ENCODE peak calls at places on chromosomes 2 and 18, in five cellular contexts. H is gastrocnemius medialis, R is spleen, O is K562, M is esophagus squamous epithelium. D is an unnamed sample.

GRCh38 chr18:478679-479078 is 21.8 kb downstream of the COLEC12 start:
- DNase-seq in M (no peak), O (peak), H (no peak), R (no peak), D (no peak)

GRCh38 chr2:181948227-181948626 is 37.4 kb upstream of the PPP1R1C start:
- DNase-seq in O (no peak), R (no peak), M (no peak), H (no peak), D (no peak)

GRCh38 chr2:1283020-1283801 is 130.1 kb upstream of the TPO start:
- DNase-seq in H (no peak), M (no peak), R (no peak), O (no peak), D (no peak)

GRCh38 chr2:235639885-235640284 is 146.0 kb downstream of the AGAP1 start:
- DNase-seq in H (no peak), M (no peak), R (no peak), O (no peak), D (no peak)

GRCh38 chr2:73103018-73103542 is 9.7 kb downstream of the RAB11FIP5 start:
- DNase-seq in H (no peak), M (no peak), O (no peak), R (no peak), D (no peak)

GRCh38 chr2:236866542-236867340 is 218.9 kb upstream of the COPS8 start:
- DNase-seq in M (no peak), R (no peak), O (no peak), H (no peak), D (peak)

GRCh38 chr2:61966087-61966727 is 60.7 kb downstream of the COMMD1 start:
- DNase-seq in H (no peak), O (no peak), M (no peak), R (no peak), D (no peak)

GRCh38 chr2:47070920-47071824 is 83.9 kb downstream of the STPG4 start:
- DNase-seq in M (no peak), H (peak), O (no peak), R (no peak), D (peak)

GRCh38 chr18:50970006-50970405 is 2.2 kb downstream of the ELAC1 start:
- DNase-seq in R (no peak), M (no peak), O (no peak), H (peak), D (no peak)

GRCh38 chr2:230413465-230413864 is 2.5 kb upstream of the SP100 start:
- DNase-seq in M (no peak), O (no peak), H (no peak), R (no peak), D (no peak)

GRCh38 chr2:219297766-219298456 is 11.3 kb downstream of the PTPRN start:
- DNase-seq in M (no peak), O (no peak), H (no peak), R (peak), D (no peak)

GRCh38 chr2:213640742-213641425 is 356.6 kb downstream of the SPAG16 start:
- DNase-seq in M (no peak), R (no peak), H (no peak), O (no peak), D (peak)

GRCh38 chr2:67641709-67642397 is 244.7 kb downstream of the ETAA1 start:
- DNase-seq in M (no peak), O (no peak), R (no peak), H (peak), D (no peak)

GRCh38 chr18:7824970-7825369 is 257.9 kb downstream of the PTPRM start:
- DNase-seq in M (no peak), O (no peak), R (no peak), H (no peak), D (no peak)

GRCh38 chr2:26184555-26185303 is 11.8 kb downstream of the GAREM2 start:
- DNase-seq in H (no peak), O (peak), R (peak), M (no peak), D (no peak)

GRCh38 chr2:240469747-240470146 is 34.3 kb downstream of the GPC1 start:
- DNase-seq in H (no peak), M (no peak), R (peak), O (no peak), D (no peak)

GRCh38 chr18:31325051-31325450 is 7.1 kb downstream of the DSG1 start:
- DNase-seq in R (no peak), M (no peak), H (no peak), O (no peak), D (no peak)

GRCh38 chr18:48098007-48098406 is 167.5 kb upstream of the SMAD2 start:
- DNase-seq in O (no peak), H (no peak), M (no peak), R (no peak), D (no peak)

GRCh38 chr2:237271698-237272097 is 142.3 kb downstream of the COL6A3 start:
- DNase-seq in O (no peak), H (no peak), M (no peak), R (no peak), D (no peak)

GRCh38 chr2:898319-898718 is 52.3 kb upstream of the SNTG2 start:
- DNase-seq in O (peak), M (no peak), H (no peak), R (no peak), D (no peak)

GRCh38 chr18:35161934-35162333 is 78.9 kb upstream of the ZNF397 start:
- DNase-seq in O (no peak), M (no peak), R (no peak), H (no peak), D (no peak)

GRCh38 chr18:50879302-50880107 is 587 bp downstream of the ME2 start:
- DNase-seq in H (no peak), M (no peak), O (peak), R (no peak), D (peak)

GRCh38 chr2:236180831-236181453 is 12.8 kb upstream of the GBX2 start:
- DNase-seq in M (no peak), H (no peak), O (peak), R (no peak), D (peak)

GRCh38 chr2:219701847-219702634 is 74.6 kb downstream of the SLC4A3 start:
- DNase-seq in R (no peak), O (no peak), H (peak), M (no peak), D (no peak)

GRCh38 chr18:27202771-27203170 is 17.7 kb upstream of the CHST9 start:
- DNase-seq in R (no peak), M (no peak), O (no peak), H (no peak), D (no peak)

GRCh38 chr2:112629224-112629623 is 16.5 kb upstream of the SLC20A1 start:
- DNase-seq in M (no peak), O (no peak), R (no peak), H (no peak), D (no peak)

GRCh38 chr2:71995067-71995665 is 152.5 kb downstream of the CYP26B1 start:
- DNase-seq in O (peak), M (no peak), H (no peak), R (no peak), D (no peak)

GRCh38 chr2:55992465-55992864 is 68.9 kb upstream of the EFEMP1 start:
- DNase-seq in O (no peak), M (no peak), H (no peak), R (no peak), D (peak)

GRCh38 chr18:79518683-79519128 is 123.0 kb downstream of the NFATC1 start:
- DNase-seq in M (no peak), H (no peak), R (peak), O (no peak), D (no peak)

GRCh38 chr2:227780981-227781630 is 32.5 kb upstream of the CCL20 start:
- DNase-seq in R (no peak), O (no peak), M (no peak), H (no peak), D (no peak)

GRCh38 chr2:128310094-128310716 is 8.5 kb downstream of the HS6ST1 start:
- DNase-seq in O (no peak), M (no peak), R (peak), H (no peak), D (no peak)

GRCh38 chr2:107534926-107535325 is 291.8 kb upstream of the RGPD4 start:
- DNase-seq in M (no peak), O (no peak), H (no peak), R (no peak), D (no peak)

GRCh38 chr2:99960724-99961566 is 181.4 kb downstream of the AFF3 start:
- DNase-seq in R (no peak), H (no peak), M (no peak), O (no peak), D (no peak)

GRCh38 chr2:168118733-168119518 is 128.5 kb downstream of the STK39 start:
- DNase-seq in H (no peak), O (peak), R (no peak), M (no peak), D (no peak)

GRCh38 chr18:28432350-28432749 is 255.4 kb upstream of the CDH2 start:
- DNase-seq in O (no peak), H (no peak), R (no peak), M (no peak), D (no peak)

GRCh38 chr18:48832961-48833700 is 117.6 kb downstream of the SMAD7 start:
- DNase-seq in O (no peak), M (no peak), R (peak), H (no peak), D (peak)

GRCh38 chr2:88582030-88582429 is 45.2 kb downstream of the EIF2AK3 start:
- DNase-seq in R (no peak), M (no peak), H (no peak), O (no peak), D (no peak)

GRCh38 chr2:150716186-150716585 is 228.7 kb upstream of the RND3 start:
- DNase-seq in O (no peak), M (no peak), R (no peak), H (no peak), D (no peak)

GRCh38 chr2:40371525-40372277 is 80.2 kb downstream of the SLC8A1 start:
- DNase-seq in M (no peak), R (no peak), H (no peak), O (no peak), D (no peak)

DNA sequence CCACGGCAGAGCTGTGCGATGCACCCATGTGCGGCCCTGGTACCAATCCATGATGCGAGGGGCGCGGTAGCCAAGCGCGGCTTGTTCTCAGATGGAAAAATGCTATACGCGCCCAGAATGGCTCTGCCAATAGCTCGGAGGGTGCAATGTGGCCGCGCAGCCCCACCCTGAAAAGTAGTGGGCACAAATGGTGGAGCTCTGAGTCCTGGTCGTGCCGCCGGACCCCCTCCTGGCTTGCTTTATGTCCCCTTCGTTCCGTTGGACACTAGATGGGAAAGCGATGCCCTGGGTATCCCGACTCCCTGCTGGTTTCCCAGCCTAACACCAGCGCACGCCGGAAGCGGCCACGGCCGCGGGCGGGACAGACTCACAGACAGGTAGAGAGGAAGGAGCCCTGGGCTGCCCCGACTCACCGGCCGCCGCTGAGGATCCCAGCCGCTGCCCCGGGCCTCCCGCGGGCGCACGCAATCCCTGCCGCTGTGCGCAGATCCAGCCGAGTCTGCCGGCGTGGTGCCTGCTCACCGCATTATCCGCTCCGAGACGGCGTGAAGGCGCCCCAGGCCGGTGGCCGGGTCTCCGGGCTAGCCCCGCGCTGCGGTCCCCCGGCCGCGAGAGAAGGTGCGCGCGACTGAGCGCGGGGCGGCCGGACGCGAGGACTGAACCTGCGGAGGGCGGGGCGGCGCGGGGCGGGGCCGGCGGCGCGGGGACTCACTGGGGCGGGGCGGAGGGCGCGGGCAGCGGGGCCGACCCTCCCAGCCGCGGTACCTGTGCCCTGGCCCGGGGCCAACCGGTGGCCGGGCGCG is at the start of gene CDC42EP3:
- DNase-seq in O (peak), R (peak), H (peak), M (no peak), D (no peak)
- TF ChIP-seq POLR2A in O (no peak), R (peak), H (peak), M (no peak), D (no peak)

GRCh38 chr2:37667704-37668103 is 3.7 kb downstream of the CDC42EP3 start:
- DNase-seq in O (no peak), R (no peak), M (no peak), H (no peak), D (no peak)
- H3K4me3 ChIP-seq in O (no peak), R (no peak), M (peak), H (peak), D (no peak)

GRCh38 chr2:164984428-164984827 is 29.1 kb upstream of the SLC38A11 start:
- DNase-seq in M (no peak), O (no peak), H (no peak), R (no peak), D (no peak)
- TF ChIP-seq POLR2A in M (no peak), O (no peak), H (no peak), R (no peak), D (no peak)

DNA sequence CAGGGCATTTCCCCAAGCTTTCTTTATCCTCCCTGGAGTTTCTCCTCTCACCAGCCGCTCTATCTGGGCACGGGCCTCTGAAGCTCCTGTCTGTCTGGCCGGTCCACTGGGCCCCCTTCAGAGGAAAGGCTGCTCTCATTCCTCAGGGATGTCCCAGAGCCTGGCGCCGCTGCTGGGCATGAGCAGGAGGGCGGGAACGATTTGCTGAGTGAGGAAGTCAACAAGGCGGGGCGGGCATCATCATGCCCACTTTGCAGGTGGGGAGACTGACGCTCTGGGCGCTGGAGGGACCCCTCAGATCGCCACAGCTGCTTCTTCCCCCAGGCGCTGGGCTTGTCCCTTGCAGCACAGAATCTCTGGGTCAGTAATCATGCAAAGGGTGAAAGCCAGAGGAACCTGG is 158.0 kb downstream of the CYRIA start:
- DNase-seq in H (no peak), M (no peak), O (no peak), R (no peak), D (no peak)
- H3K4me3 ChIP-seq in H (peak), M (peak), O (no peak), R (peak), D (no peak)

GRCh38 chr18:12657849-12658829 is at the start of gene SPIRE1:
- DNase-seq in R (peak), M (no peak), H (peak), O (peak), D (no peak)
- TF ChIP-seq POLR2A in R (no peak), M (no peak), H (peak), O (no peak), D (no peak)

GRCh38 chr2:119222863-119223520 is 642 bp upstream of the STEAP3 start:
- DNase-seq in O (no peak), H (no peak), R (no peak), M (no peak), D (no peak)
- H3K4me3 ChIP-seq in O (peak), H (peak), R (peak), M (peak), D (peak)

DNA sequence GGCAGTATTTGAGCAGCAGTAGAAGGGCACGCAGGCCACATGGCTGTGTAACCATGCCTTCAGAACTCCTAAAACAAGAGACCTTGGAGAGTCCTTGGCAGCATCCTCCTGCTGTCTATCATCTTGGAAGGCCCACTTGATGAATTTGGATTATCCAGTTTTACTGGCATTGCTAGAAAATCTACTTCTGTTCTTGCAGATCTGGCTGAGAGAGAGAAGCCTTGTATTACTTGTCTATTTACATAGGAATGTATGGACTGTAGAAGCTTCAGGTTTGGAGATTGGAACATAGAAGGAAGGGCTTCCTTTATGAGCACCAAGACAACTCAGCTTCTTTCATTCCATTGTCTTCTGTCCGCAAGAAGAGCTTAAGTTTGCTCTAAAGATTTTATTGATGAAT is 16.1 kb upstream of the GPBAR1 start:
- DNase-seq in H (no peak), R (no peak), O (no peak), M (no peak), D (no peak)
- TF ChIP-seq POLR2A in H (no peak), R (no peak), O (no peak), M (no peak), D (no peak)